ENCODE peak calls at places on chromosomes 1 and 21, in nine cellular contexts. V is uterus, W is fibroblast of mammary gland, H is mammary epithelial cell, K is HFF-Myc, I is IMR-90, P is B cell, S is left ventricle myocardium inferior, Q is mesothelial cell of epicardium. R is an unnamed sample.

GRCh38 chr1:156608981-156609380 is 7.7 kb upstream of the GPATCH4 start:
- DNase-seq in V (no peak), W (peak), H (peak), K (no peak), I (no peak), P (peak), S (no peak), Q (no peak), R (no peak)

GRCh38 chr1:238063454-238063853 is 172.7 kb upstream of the ZP4 start:
- DNase-seq in V (no peak), W (peak), H (peak), K (no peak), I (peak), P (no peak), S (no peak), Q (no peak), R (no peak)

GRCh38 chr1:112674986-112675727 is 698 bp downstream of the MOV10 start:
- DNase-seq in V (peak), W (peak), H (peak), K (no peak), I (peak), P (peak), S (peak), Q (peak), R (peak)

GRCh38 chr1:244155661-244156060 is 104.6 kb downstream of the ZBTB18 start:
- DNase-seq in V (no peak), W (no peak), H (no peak), K (no peak), I (no peak), P (no peak), S (no peak), Q (no peak), R (no peak)

GRCh38 chr1:94103608-94104007 is 17.3 kb downstream of the ABCA4 start:
- DNase-seq in V (no peak), W (no peak), H (peak), K (no peak), I (no peak), P (no peak), S (no peak), Q (no peak), R (no peak)

GRCh38 chr1:111290640-111291039 is at the start of gene CHIA:
- DNase-seq in V (no peak), W (peak), H (peak), K (no peak), I (no peak), P (no peak), S (no peak), Q (no peak), R (no peak)

GRCh38 chr1:39189592-39190041 is 14.9 kb upstream of the MACF1 start:
- DNase-seq in V (no peak), W (no peak), H (peak), K (no peak), I (peak), P (no peak), S (no peak), Q (no peak), R (no peak)

GRCh38 chr1:162083273-162083672 is 13.8 kb downstream of the NOS1AP start:
- DNase-seq in V (no peak), W (no peak), H (no peak), K (no peak), I (no peak), P (no peak), S (no peak), Q (no peak), R (no peak)

GRCh38 chr1:230179249-230179648 is 112.2 kb downstream of the GALNT2 start:
- DNase-seq in V (no peak), W (no peak), H (no peak), K (no peak), I (no peak), P (no peak), S (no peak), Q (no peak), R (no peak)

GRCh38 chr21:23016617-23017016 is 2018.4 kb downstream of the NCAM2 start:
- DNase-seq in V (no peak), W (no peak), H (no peak), K (no peak), I (no peak), P (no peak), S (no peak), Q (no peak), R (peak)

GRCh38 chr1:26290416-26291261 is 10.8 kb downstream of the SH3BGRL3 start:
- DNase-seq in V (no peak), W (no peak), H (no peak), K (no peak), I (no peak), P (no peak), S (no peak), Q (no peak), R (no peak)

GRCh38 chr1:213988639-213989070 is 882 bp downstream of the PROX1 start:
- DNase-seq in V (no peak), W (no peak), H (no peak), K (no peak), I (no peak), P (no peak), S (no peak), Q (no peak), R (no peak)

GRCh38 chr1:83985048-83985447 is 13.9 kb downstream of the TTLL7 start:
- DNase-seq in V (no peak), W (no peak), H (no peak), K (no peak), I (no peak), P (no peak), S (no peak), Q (no peak), R (no peak)

GRCh38 chr1:84687703-84688460 is 2.4 kb downstream of the SSX2IP start:
- DNase-seq in V (no peak), W (peak), H (no peak), K (no peak), I (peak), P (no peak), S (no peak), Q (no peak), R (no peak)

GRCh38 chr1:203744008-203744972 is 20.7 kb upstream of the LAX1 start:
- DNase-seq in V (peak), W (peak), H (peak), K (no peak), I (peak), P (no peak), S (peak), Q (no peak), R (no peak)

GRCh38 chr1:31198591-31198990 is 41.1 kb downstream of the NKAIN1 start:
- DNase-seq in V (no peak), W (no peak), H (no peak), K (no peak), I (no peak), P (no peak), S (no peak), Q (no peak), R (no peak)

GRCh38 chr21:34004984-34005383 is 68.4 kb upstream of the MRPS6 start:
- DNase-seq in V (peak), W (peak), H (no peak), K (no peak), I (no peak), P (no peak), S (peak), Q (no peak), R (no peak)

GRCh38 chr1:100277866-100278265 is 11.8 kb downstream of the RTCA start:
- DNase-seq in V (no peak), W (peak), H (no peak), K (no peak), I (no peak), P (no peak), S (no peak), Q (no peak), R (no peak)

GRCh38 chr1:199691540-199691939 is 336.0 kb upstream of the NR5A2 start:
- DNase-seq in V (no peak), W (peak), H (peak), K (peak), I (peak), P (no peak), S (no peak), Q (no peak), R (no peak)

GRCh38 chr1:81558291-81559076 is 242.2 kb upstream of the ADGRL2 start:
- DNase-seq in V (no peak), W (no peak), H (no peak), K (no peak), I (no peak), P (no peak), S (no peak), Q (no peak), R (no peak)

GRCh38 chr1:245516178-245516829 is 361.5 kb downstream of the KIF26B start:
- DNase-seq in V (no peak), W (peak), H (no peak), K (no peak), I (peak), P (no peak), S (no peak), Q (no peak), R (no peak)

GRCh38 chr1:245512181-245512888 is 357.6 kb downstream of the KIF26B start:
- DNase-seq in V (no peak), W (peak), H (no peak), K (no peak), I (no peak), P (no peak), S (no peak), Q (no peak), R (no peak)

GRCh38 chr1:245512980-245513578 is 358.3 kb downstream of the KIF26B start:
- DNase-seq in V (no peak), W (peak), H (no peak), K (no peak), I (no peak), P (no peak), S (no peak), Q (no peak), R (no peak)
- TF ChIP-seq CTCF in V (no peak), W (peak), H (no peak), K (peak), I (no peak), P (no peak), S (no peak), Q (no peak), R (peak)

GRCh38 chr1:154696001-154696400 is 88.0 kb upstream of the ADAR start:
- DNase-seq in V (no peak), W (peak), H (no peak), K (no peak), I (no peak), P (no peak), S (no peak), Q (no peak), R (no peak)
- TF ChIP-seq CTCF in V (peak), W (peak), H (peak), K (peak), I (peak), P (no peak), S (peak), Q (no peak), R (peak)

GRCh38 chr1:207389728-207390464 is 64.2 kb upstream of the CR2 start:
- DNase-seq in V (no peak), W (peak), H (peak), K (peak), I (peak), P (no peak), S (no peak), Q (no peak), R (no peak)
- TF ChIP-seq CTCF in V (no peak), W (no peak), H (no peak), K (no peak), I (no peak), P (no peak), S (no peak), Q (no peak), R (no peak)

GRCh38 chr1:184380468-184380867 is 6.4 kb upstream of the C1orf21 start:
- DNase-seq in V (no peak), W (no peak), H (no peak), K (no peak), I (no peak), P (no peak), S (no peak), Q (no peak), R (no peak)

GRCh38 chr1:184376359-184376758 is 10.5 kb upstream of the C1orf21 start:
- DNase-seq in V (no peak), W (peak), H (no peak), K (no peak), I (no peak), P (no peak), S (no peak), Q (no peak), R (no peak)

GRCh38 chr1:184383772-184384323 is 3.0 kb upstream of the C1orf21 start:
- DNase-seq in V (no peak), W (no peak), H (no peak), K (no peak), I (no peak), P (no peak), S (no peak), Q (no peak), R (no peak)

GRCh38 chr1:184379111-184379752 is 7.6 kb upstream of the C1orf21 start:
- DNase-seq in V (no peak), W (no peak), H (no peak), K (no peak), I (no peak), P (no peak), S (no peak), Q (no peak), R (no peak)
- TF ChIP-seq CTCF in V (no peak), W (peak), H (peak), K (peak), I (no peak), P (no peak), S (peak), Q (no peak), R (no peak)

GRCh38 chr1:28411656-28412055 is 42.1 kb downstream of the PHACTR4 start:
- DNase-seq in V (no peak), W (no peak), H (no peak), K (no peak), I (no peak), P (no peak), S (no peak), Q (no peak), R (no peak)

GRCh38 chr1:28416509-28417194 is 47.1 kb downstream of the PHACTR4 start:
- DNase-seq in V (no peak), W (peak), H (peak), K (no peak), I (no peak), P (no peak), S (no peak), Q (no peak), R (no peak)

GRCh38 chr1:28415246-28415645 is 45.7 kb downstream of the PHACTR4 start:
- DNase-seq in V (no peak), W (no peak), H (no peak), K (no peak), I (no peak), P (no peak), S (no peak), Q (no peak), R (no peak)

GRCh38 chr1:28409066-28409465 is 39.5 kb downstream of the PHACTR4 start:
- DNase-seq in V (no peak), W (no peak), H (no peak), K (no peak), I (no peak), P (no peak), S (no peak), Q (no peak), R (no peak)

GRCh38 chr1:28412731-28413130 is 43.2 kb downstream of the PHACTR4 start:
- DNase-seq in V (no peak), W (peak), H (peak), K (no peak), I (no peak), P (no peak), S (no peak), Q (no peak), R (no peak)
- TF ChIP-seq CTCF in V (no peak), W (no peak), H (peak), K (no peak), I (no peak), P (no peak), S (no peak), Q (no peak), R (no peak)

R was measured in neural crest cell.